ENCODE peak calls at places on chromosomes 6 and 20, in four cellular contexts. X is A549, I is WTC11, Z is HepG2. K is an unnamed sample.

GRCh38 chr20:32685541-32686529 is 12.1 kb upstream of the C20orf203 start:
- DNase-seq in X (no peak), I (no peak), Z (peak; percentile 100), K (peak; percentile 98)

GRCh38 chr20:36544134-36545018 is 3.1 kb downstream of the MYL9 start:
- DNase-seq in X (no peak), I (no peak), Z (no peak), K (no peak)

GRCh38 chr6:33746651-33747100 is at the start of gene IP6K3:
- DNase-seq in X (no peak), I (no peak), Z (no peak), K (no peak)

GRCh38 chr6:37920667-37921066 is 101.1 kb downstream of the ZFAND3 start:
- DNase-seq in X (peak; percentile 4), I (no peak), Z (peak; percentile 90), K (no peak)

GRCh38 chr6:149716181-149716580 is 1.7 kb downstream of the LATS1 start:
- DNase-seq in X (no peak), I (no peak), Z (no peak), K (no peak)

GRCh38 chr6:162151050-162151658 is 576.4 kb downstream of the PRKN start:
- DNase-seq in X (no peak), I (no peak), Z (no peak), K (no peak)

GRCh38 chr20:13821876-13822275 is 37.0 kb downstream of the NDUFAF5 start:
- DNase-seq in X (no peak), I (no peak), Z (no peak), K (peak; percentile 17)

GRCh38 chr6:63503199-63503598 is 69.1 kb upstream of the LOC128125822 start:
- DNase-seq in X (no peak), I (no peak), Z (no peak), K (no peak)

GRCh38 chr20:10338781-10339180 is 95.2 kb downstream of the MKKS start:
- DNase-seq in X (no peak), I (no peak), Z (no peak), K (no peak)

GRCh38 chr6:125421853-125422252 is 120.1 kb upstream of the HDDC2 start:
- DNase-seq in X (no peak), I (peak; percentile 63), Z (no peak), K (no peak)

GRCh38 chr20:34022154-34022842 is 28.6 kb downstream of the RALY start:
- DNase-seq in X (peak; percentile 78), I (no peak), Z (peak; percentile 72), K (peak; percentile 51)

GRCh38 chr6:2793491-2794151 is 28.4 kb downstream of the WRNIP1 start:
- DNase-seq in X (no peak), I (no peak), Z (no peak), K (peak; percentile 96)

GRCh38 chr6:47817749-47818148 is 35.9 kb downstream of the OPN5 start:
- DNase-seq in X (no peak), I (no peak), Z (no peak), K (no peak)

GRCh38 chr6:44219053-44219814 is 2.5 kb downstream of the MYMX start:
- DNase-seq in X (peak; percentile 40), I (peak; percentile 94), Z (peak; percentile 80), K (peak; percentile 92)

GRCh38 chr20:57891067-57891466 is 181.3 kb upstream of the PMEPA1 start:
- DNase-seq in X (no peak), I (no peak), Z (no peak), K (no peak)

GRCh38 chr6:74805841-74806696 is 399.8 kb downstream of the COL12A1 start:
- DNase-seq in X (no peak), I (no peak), Z (no peak), K (no peak)

GRCh38 chr6:108622601-108623335 is 62.1 kb downstream of the FOXO3 start:
- DNase-seq in X (no peak), I (no peak), Z (no peak), K (peak; percentile 90)

GRCh38 chr6:35561113-35561512 is 48.4 kb upstream of the TULP1 start:
- DNase-seq in X (no peak), I (no peak), Z (no peak), K (no peak)

GRCh38 chr6:31204751-31205145 is 34.3 kb upstream of the POU5F1 start:
- DNase-seq in X (no peak), I (no peak), Z (no peak), K (no peak)

GRCh38 chr20:17470521-17470920 is 60.7 kb downstream of the BFSP1 start:
- DNase-seq in X (no peak), I (no peak), Z (no peak), K (no peak)

GRCh38 chr6:26445934-26446667 is 5.8 kb downstream of the BTN3A3 start:
- DNase-seq in X (no peak), I (no peak), Z (no peak), K (no peak)
- TF ChIP-seq MAX in X (no peak), I (no peak), Z (no peak), K (no peak)

DNA sequence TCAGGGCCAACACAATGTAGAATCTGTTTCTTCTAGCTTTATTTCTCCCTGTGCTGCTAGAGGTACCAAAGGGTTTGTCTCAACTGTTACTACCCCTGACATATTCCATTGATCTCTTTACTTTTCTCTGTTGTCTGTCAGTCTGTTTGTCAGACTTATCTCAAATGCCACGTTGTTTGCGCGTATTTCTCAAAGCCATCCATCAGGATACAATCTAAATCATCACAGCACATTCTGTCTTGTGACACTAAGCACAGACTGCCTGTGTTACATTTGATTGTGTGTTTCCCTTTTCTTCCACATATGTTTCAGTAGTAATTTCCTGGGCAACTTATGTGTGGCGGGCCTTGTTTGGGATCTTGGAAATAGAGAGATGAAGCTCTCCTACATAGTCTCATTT is 30.2 kb upstream of the SERINC3 start:
- DNase-seq in X (no peak), I (no peak), Z (peak; percentile 45), K (no peak)
- TF ChIP-seq MAX in X (no peak), I (no peak), Z (no peak), K (no peak)

DNA sequence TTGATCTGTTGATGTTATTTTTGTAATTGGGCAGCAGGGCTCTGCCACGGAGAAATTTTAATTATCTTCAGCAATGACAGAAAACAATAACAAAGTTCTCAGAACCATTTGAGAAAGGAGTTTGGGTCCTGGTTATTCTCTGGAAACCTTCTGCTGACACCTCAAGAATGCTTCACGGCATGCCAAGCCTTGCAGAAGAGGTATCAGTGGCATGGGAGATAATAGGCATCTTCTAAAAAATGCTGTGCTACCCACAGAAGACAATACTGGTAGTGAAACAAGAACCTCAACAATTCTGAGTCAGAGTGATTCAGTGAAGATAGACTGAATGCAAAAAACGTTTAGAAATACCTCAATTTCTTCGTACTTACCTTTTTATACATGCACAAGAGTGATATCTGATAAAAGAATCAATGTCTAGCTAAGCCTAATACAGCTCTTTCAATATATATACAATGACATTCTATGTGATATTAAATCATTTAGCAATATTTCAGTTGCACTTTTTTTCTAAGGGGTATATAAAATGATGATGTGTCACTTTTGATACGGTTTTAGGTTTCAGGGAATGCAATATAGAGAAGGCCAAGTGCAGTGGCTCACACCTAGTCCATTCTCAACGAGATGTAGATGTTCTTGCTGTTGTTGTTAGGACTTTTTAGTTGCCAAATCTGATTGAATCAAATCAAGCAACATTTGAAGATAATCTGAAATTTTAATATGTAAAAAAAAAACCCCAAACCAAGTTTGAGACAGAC is 110.4 kb upstream of the COL21A1 start:
- DNase-seq in X (no peak), I (no peak), Z (no peak), K (no peak)
- TF ChIP-seq MAX in X (no peak), I (no peak), Z (no peak), K (no peak)

DNA sequence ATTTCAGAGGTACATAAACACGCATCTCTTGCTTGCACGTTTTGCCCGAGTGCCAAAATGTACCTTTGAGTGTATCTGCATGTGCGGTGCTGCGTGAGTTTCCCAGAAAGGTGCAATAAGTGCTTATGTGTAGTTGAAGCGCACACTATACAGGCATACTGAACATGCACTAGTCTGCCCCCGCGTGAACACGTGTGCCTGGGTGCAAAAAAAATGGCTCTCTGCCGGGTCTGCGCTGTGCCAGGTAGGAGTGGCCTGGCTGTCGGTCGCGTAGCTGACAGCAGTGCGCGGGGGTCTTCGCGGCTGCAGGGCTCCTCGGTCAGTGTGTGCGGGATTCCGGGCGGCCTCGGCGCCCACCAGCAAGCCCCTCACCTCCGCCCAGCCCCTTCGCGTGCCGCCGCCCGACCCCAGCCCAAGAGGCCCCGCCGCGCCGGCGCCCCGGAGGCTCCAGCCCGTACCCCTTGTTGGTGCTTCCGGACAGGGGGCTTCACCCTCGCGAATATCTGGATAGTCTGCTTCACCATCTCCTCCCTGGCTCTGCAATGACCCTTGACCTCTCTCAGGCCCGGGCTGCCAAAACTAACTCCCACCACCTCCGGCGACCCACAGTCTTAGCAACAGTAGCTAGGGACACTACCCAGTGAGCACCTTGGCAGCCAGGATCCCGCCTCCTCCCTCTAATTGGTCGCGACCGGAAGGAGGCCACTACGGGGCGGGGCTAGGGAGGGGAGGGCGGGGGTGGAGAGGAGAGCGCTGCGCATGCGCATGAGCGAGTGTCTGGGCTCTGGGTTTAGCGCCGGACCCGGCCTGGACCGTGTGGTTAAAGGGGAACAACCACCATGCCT is at the start of gene KIF6:
- DNase-seq in X (peak; percentile 79), I (peak; percentile 94), Z (peak; percentile 90), K (peak; percentile 11)
- TF ChIP-seq MAX in X (peak; percentile 69), I (peak; percentile 77), Z (peak; percentile 92), K (no peak)

GRCh38 chr20:1178103-1178502 is 6.7 kb downstream of the TMEM74B start:
- DNase-seq in X (no peak), I (no peak), Z (no peak), K (no peak)

GRCh38 chr20:1178623-1179022 is 6.2 kb downstream of the TMEM74B start:
- DNase-seq in X (no peak), I (no peak), Z (no peak), K (no peak)

GRCh38 chr20:1180949-1181348 is 3.8 kb downstream of the TMEM74B start:
- DNase-seq in X (no peak), I (no peak), Z (no peak), K (no peak)

GRCh38 chr20:1174787-1175186 is 10.0 kb downstream of the TMEM74B start:
- DNase-seq in X (no peak), I (no peak), Z (no peak), K (no peak)

GRCh38 chr20:1177680-1178079 is 7.1 kb downstream of the TMEM74B start:
- DNase-seq in X (no peak), I (peak; percentile 56), Z (peak; percentile 64), K (no peak)
- TF ChIP-seq MAX in X (no peak), I (no peak), Z (no peak), K (no peak)